ENCODE peak calls at places on chromosomes 12 and 14, in four cellular contexts. One of them, this sample, is unnamed.

GRCh38 chr12:124603910-124604775 is 36.7 kb upstream of the NCOR2 start:
- DNase-seq in AG10803: peak
- DNase-seq in thoracic aorta: no peak
- DNase-seq in gastrocnemius medialis: no peak
- DNase-seq in this sample: no peak

GRCh38 chr12:124651508-124652273 is 84.3 kb upstream of the NCOR2 start:
- DNase-seq in AG10803: no peak
- DNase-seq in thoracic aorta: no peak
- DNase-seq in gastrocnemius medialis: no peak
- DNase-seq in this sample: no peak

GRCh38 chr12:109559200-109559505 is 14.2 kb downstream of the MMAB start:
- DNase-seq in AG10803: no peak
- DNase-seq in thoracic aorta: no peak
- DNase-seq in gastrocnemius medialis: no peak
- DNase-seq in this sample: no peak

GRCh38 chr12:19053218-19053617 is 76.3 kb upstream of the PLEKHA5 start:
- DNase-seq in AG10803: no peak
- DNase-seq in thoracic aorta: no peak
- DNase-seq in gastrocnemius medialis: no peak
- DNase-seq in this sample: no peak

GRCh38 chr12:124301084-124301654 is 6.3 kb downstream of the RFLNA start:
- DNase-seq in AG10803: no peak
- DNase-seq in thoracic aorta: no peak
- DNase-seq in gastrocnemius medialis: no peak
- DNase-seq in this sample: no peak

GRCh38 chr12:19387182-19387581 is 52.1 kb upstream of the AEBP2 start:
- DNase-seq in AG10803: no peak
- DNase-seq in thoracic aorta: no peak
- DNase-seq in gastrocnemius medialis: no peak
- DNase-seq in this sample: no peak

GRCh38 chr12:124289634-124290600 is 5.0 kb upstream of the RFLNA start:
- DNase-seq in AG10803: peak
- DNase-seq in thoracic aorta: no peak
- DNase-seq in gastrocnemius medialis: peak
- DNase-seq in this sample: peak

GRCh38 chr12:3152013-3152412 is 74.8 kb downstream of the TSPAN9 start:
- DNase-seq in AG10803: peak
- DNase-seq in thoracic aorta: peak
- DNase-seq in gastrocnemius medialis: no peak
- DNase-seq in this sample: no peak

GRCh38 chr14:63492391-63492790 is 50.8 kb downstream of the PPP2R5E start:
- DNase-seq in AG10803: peak
- DNase-seq in thoracic aorta: no peak
- DNase-seq in gastrocnemius medialis: no peak
- DNase-seq in this sample: peak

GRCh38 chr14:55936691-55937090 is 181.5 kb upstream of the PELI2 start:
- DNase-seq in AG10803: no peak
- DNase-seq in thoracic aorta: no peak
- DNase-seq in gastrocnemius medialis: no peak
- DNase-seq in this sample: no peak

GRCh38 chr12:93441111-93441616 is 583 bp downstream of the UBE2N start:
- DNase-seq in AG10803: no peak
- DNase-seq in thoracic aorta: no peak
- DNase-seq in gastrocnemius medialis: no peak
- DNase-seq in this sample: peak

GRCh38 chr12:92096346-92097136 is 49.1 kb downstream of the BTG1 start:
- DNase-seq in AG10803: no peak
- DNase-seq in thoracic aorta: no peak
- DNase-seq in gastrocnemius medialis: no peak
- DNase-seq in this sample: peak
- H3K4me3 ChIP-seq in AG10803: no peak
- H3K4me3 ChIP-seq in thoracic aorta: no peak
- H3K4me3 ChIP-seq in gastrocnemius medialis: no peak
- H3K4me3 ChIP-seq in this sample: no peak

GRCh38 chr14:74919421-74920165 is 3.5 kb downstream of the RPS6KL1 start:
- DNase-seq in AG10803: peak
- DNase-seq in thoracic aorta: no peak
- DNase-seq in gastrocnemius medialis: no peak
- DNase-seq in this sample: no peak

GRCh38 chr14:74921987-74922751 is 891 bp downstream of the RPS6KL1 start:
- DNase-seq in AG10803: no peak
- DNase-seq in thoracic aorta: no peak
- DNase-seq in gastrocnemius medialis: no peak
- DNase-seq in this sample: no peak

GRCh38 chr14:74918380-74918779 is 4.7 kb downstream of the RPS6KL1 start:
- DNase-seq in AG10803: no peak
- DNase-seq in thoracic aorta: no peak
- DNase-seq in gastrocnemius medialis: no peak
- DNase-seq in this sample: no peak

GRCh38 chr14:74921053-74921620 is 1.9 kb downstream of the RPS6KL1 start:
- DNase-seq in AG10803: no peak
- DNase-seq in thoracic aorta: no peak
- DNase-seq in gastrocnemius medialis: no peak
- DNase-seq in this sample: no peak

GRCh38 chr14:74920281-74920680 is 2.8 kb downstream of the RPS6KL1 start:
- DNase-seq in AG10803: no peak
- DNase-seq in thoracic aorta: no peak
- DNase-seq in gastrocnemius medialis: no peak
- DNase-seq in this sample: no peak
- TF ChIP-seq CTCF in AG10803: no peak
- TF ChIP-seq CTCF in thoracic aorta: no peak
- TF ChIP-seq CTCF in gastrocnemius medialis: no peak
- TF ChIP-seq CTCF in this sample: no peak

GRCh38 chr14:69684461-69685183 is 73.2 kb downstream of the SUSD6 start:
- DNase-seq in AG10803: no peak
- DNase-seq in thoracic aorta: no peak
- DNase-seq in gastrocnemius medialis: no peak
- DNase-seq in this sample: no peak

GRCh38 chr14:69683971-69684370 is 72.6 kb downstream of the SUSD6 start:
- DNase-seq in AG10803: no peak
- DNase-seq in thoracic aorta: no peak
- DNase-seq in gastrocnemius medialis: no peak
- DNase-seq in this sample: no peak

GRCh38 chr14:69685716-69686115 is 74.3 kb downstream of the SUSD6 start:
- DNase-seq in AG10803: peak
- DNase-seq in thoracic aorta: no peak
- DNase-seq in gastrocnemius medialis: peak
- DNase-seq in this sample: peak

GRCh38 chr14:69682607-69683263 is 71.3 kb downstream of the SUSD6 start:
- DNase-seq in AG10803: peak
- DNase-seq in thoracic aorta: no peak
- DNase-seq in gastrocnemius medialis: no peak
- DNase-seq in this sample: no peak

DNA sequence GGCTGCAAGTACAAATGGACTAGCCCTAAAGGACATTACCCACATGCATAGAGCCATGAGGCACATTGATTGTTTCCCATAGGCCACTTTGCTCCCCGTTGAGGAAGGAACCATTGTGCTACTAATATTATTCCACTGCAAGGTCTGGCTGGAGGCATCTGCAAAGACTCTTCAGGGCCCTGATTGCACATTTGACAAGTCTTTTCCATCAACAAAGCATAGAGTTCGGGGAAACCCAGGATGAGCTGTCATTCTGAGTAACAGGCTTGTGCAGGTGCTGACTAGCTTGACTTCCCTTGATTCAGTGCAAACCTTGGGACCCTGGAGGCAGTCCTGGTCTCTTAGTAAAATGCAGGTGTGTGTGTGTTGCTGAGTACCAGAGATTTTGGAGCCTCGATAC is 73.8 kb downstream of the SUSD6 start:
- DNase-seq in AG10803: no peak
- DNase-seq in thoracic aorta: no peak
- DNase-seq in gastrocnemius medialis: no peak
- DNase-seq in this sample: no peak
- H3K4me3 ChIP-seq in AG10803: no peak
- H3K4me3 ChIP-seq in thoracic aorta: no peak
- H3K4me3 ChIP-seq in gastrocnemius medialis: no peak
- H3K4me3 ChIP-seq in this sample: no peak

GRCh38 chr12:52769354-52769753 is 7.8 kb downstream of the KRT76 start:
- DNase-seq in AG10803: no peak
- DNase-seq in thoracic aorta: no peak
- DNase-seq in gastrocnemius medialis: no peak
- DNase-seq in this sample: no peak

GRCh38 chr12:52771088-52771487 is 6.1 kb downstream of the KRT76 start:
- DNase-seq in AG10803: no peak
- DNase-seq in thoracic aorta: no peak
- DNase-seq in gastrocnemius medialis: no peak
- DNase-seq in this sample: no peak

GRCh38 chr12:52772188-52772587 is 5.0 kb downstream of the KRT76 start:
- DNase-seq in AG10803: peak
- DNase-seq in thoracic aorta: no peak
- DNase-seq in gastrocnemius medialis: no peak
- DNase-seq in this sample: no peak

GRCh38 chr12:52768479-52769200 is 8.5 kb downstream of the KRT76 start:
- DNase-seq in AG10803: no peak
- DNase-seq in thoracic aorta: no peak
- DNase-seq in gastrocnemius medialis: no peak
- DNase-seq in this sample: no peak

GRCh38 chr12:52769946-52770345 is 7.2 kb downstream of the KRT76 start:
- DNase-seq in AG10803: no peak
- DNase-seq in thoracic aorta: no peak
- DNase-seq in gastrocnemius medialis: no peak
- DNase-seq in this sample: no peak
- TF ChIP-seq CTCF in AG10803: no peak
- TF ChIP-seq CTCF in thoracic aorta: no peak
- TF ChIP-seq CTCF in gastrocnemius medialis: no peak
- TF ChIP-seq CTCF in this sample: no peak

GRCh38 chr14:104934380-104934733 is 9.7 kb downstream of the PLD4 start:
- DNase-seq in AG10803: no peak
- DNase-seq in thoracic aorta: no peak
- DNase-seq in gastrocnemius medialis: no peak
- DNase-seq in this sample: no peak
- H3K4me3 ChIP-seq in AG10803: no peak
- H3K4me3 ChIP-seq in thoracic aorta: no peak
- H3K4me3 ChIP-seq in gastrocnemius medialis: no peak
- H3K4me3 ChIP-seq in this sample: no peak

DNA sequence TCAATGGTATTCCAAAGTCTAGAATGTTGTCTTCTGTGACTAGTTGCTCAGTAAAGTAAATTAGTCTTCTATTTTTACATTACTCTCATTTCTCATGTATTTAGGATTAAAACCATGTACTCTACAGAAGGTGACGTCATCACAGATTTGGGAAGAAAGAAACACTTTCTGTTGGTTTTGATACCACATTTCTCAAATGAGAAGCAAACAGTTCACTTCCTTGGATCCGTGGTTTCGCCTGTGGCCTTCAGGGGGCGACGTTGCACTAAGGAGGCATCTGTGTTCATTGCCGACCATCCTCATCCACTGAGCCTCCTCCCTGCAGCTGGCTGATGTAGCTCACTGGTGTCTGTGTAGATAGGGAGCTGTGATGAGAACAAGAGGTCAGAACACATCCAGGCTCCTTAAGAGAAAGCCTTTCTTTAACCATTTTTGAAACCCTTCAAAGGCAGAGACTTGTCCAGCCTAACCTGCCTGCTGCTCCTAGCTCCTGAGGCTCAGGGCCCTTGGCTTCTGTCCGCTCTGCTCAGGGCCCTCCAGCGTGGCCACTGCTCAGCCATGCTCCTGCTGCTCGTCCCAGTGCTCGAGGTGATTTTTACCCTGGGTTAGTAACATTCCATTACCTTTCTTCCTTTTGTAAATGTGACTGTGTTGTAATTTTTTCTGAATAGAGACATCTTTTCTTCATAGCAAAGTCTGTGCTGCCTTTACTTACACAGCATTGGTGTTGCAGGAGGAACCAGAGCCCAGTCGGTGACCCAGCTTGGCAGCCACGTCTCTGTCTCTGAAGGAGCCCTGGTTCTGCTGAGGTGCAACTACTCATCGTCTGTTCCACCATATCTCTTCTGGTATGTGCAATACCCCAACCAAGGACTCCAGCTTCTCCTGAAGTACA is 220.6 kb upstream of the OR4E1 start:
- DNase-seq in AG10803: no peak
- DNase-seq in thoracic aorta: no peak
- DNase-seq in gastrocnemius medialis: no peak
- DNase-seq in this sample: no peak
- TF ChIP-seq CTCF in AG10803: no peak
- TF ChIP-seq CTCF in thoracic aorta: no peak
- TF ChIP-seq CTCF in gastrocnemius medialis: no peak
- TF ChIP-seq CTCF in this sample: peak

GRCh38 chr12:12804432-12804886 is 8.7 kb upstream of the DDX47 start:
- DNase-seq in AG10803: peak
- DNase-seq in thoracic aorta: no peak
- DNase-seq in gastrocnemius medialis: no peak
- DNase-seq in this sample: peak

GRCh38 chr12:12811343-12811742 is 1.8 kb upstream of the DDX47 start:
- DNase-seq in AG10803: no peak
- DNase-seq in thoracic aorta: no peak
- DNase-seq in gastrocnemius medialis: no peak
- DNase-seq in this sample: no peak

GRCh38 chr12:12810507-12811143 is 2.5 kb upstream of the DDX47 start:
- DNase-seq in AG10803: no peak
- DNase-seq in thoracic aorta: no peak
- DNase-seq in gastrocnemius medialis: no peak
- DNase-seq in this sample: no peak

GRCh38 chr12:12806784-12807516 is 6.2 kb upstream of the DDX47 start:
- DNase-seq in AG10803: no peak
- DNase-seq in thoracic aorta: no peak
- DNase-seq in gastrocnemius medialis: no peak
- DNase-seq in this sample: no peak

DNA sequence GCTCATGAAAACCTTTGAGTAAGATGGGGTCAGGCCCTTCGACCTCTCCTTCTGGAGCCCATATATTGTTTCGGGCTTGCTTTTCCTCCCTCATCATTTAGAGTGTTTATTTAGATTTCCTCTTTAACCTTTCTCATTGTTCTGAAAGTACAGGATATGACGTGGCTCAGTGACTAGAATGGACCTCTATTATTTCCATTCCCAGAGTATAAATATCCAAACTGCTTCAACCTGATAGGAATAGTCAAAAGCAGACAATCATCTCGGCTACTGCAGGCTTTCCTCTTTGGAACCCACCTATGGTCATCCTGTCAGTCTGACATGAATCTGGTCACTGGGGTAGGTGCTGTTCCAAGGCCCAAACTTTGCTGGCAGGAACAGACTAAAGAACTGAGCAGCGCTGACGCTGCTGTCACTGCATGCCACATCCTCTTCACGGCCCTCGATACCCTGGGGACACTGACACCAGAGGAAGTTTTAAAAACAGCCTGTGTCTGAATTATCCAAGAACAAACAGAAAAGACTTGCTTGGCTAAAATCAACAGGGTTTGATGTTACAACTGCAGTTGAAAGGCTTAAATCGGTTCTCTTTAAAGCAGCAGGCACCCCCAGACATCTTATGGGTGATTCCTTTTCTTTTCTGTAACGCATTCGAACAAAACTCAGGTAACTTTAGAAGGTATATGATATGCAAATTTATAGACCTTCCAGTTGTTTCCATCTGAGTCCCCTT is 5.0 kb upstream of the DDX47 start:
- DNase-seq in AG10803: no peak
- DNase-seq in thoracic aorta: no peak
- DNase-seq in gastrocnemius medialis: peak
- DNase-seq in this sample: peak
- H3K4me3 ChIP-seq in AG10803: peak
- H3K4me3 ChIP-seq in thoracic aorta: peak
- H3K4me3 ChIP-seq in gastrocnemius medialis: peak
- H3K4me3 ChIP-seq in this sample: no peak